ENCODE peak calls at places on chromosomes 6 and 20, in ten cellular contexts. Q is cardiac muscle cell, D is K562, Z is MM.1S, X is SK-N-SH, C is SJSA1, E is colonic mucosa, P is ovary, Y is neuronal stem cell, M is body of pancreas. F is an unnamed sample.

GRCh38 chr20:37596890-37597539 is 69.3 kb upstream of the BLCAP start:
- DNase-seq in E (no peak), Q (no peak), C (no peak), D (no peak), M (no peak), P (no peak), X (no peak), Z (no peak), Y (no peak), F (no peak)

GRCh38 chr6:129590408-129591022 is 119.5 kb downstream of the ARHGAP18 start:
- DNase-seq in X (no peak), C (peak; percentile 94), P (no peak), Z (no peak), Q (peak; percentile 33), E (no peak), D (no peak), Y (no peak), M (no peak), F (no peak)

GRCh38 chr6:148035763-148036390 is 306.8 kb upstream of the SASH1 start:
- DNase-seq in Y (no peak), D (no peak), C (no peak), P (no peak), X (no peak), M (no peak), Q (no peak), E (no peak), Z (no peak), F (no peak)

GRCh38 chr20:45964024-45964423 is 8.0 kb downstream of the ZNF335 start:
- DNase-seq in E (no peak), P (no peak), X (no peak), Q (no peak), M (no peak), Z (no peak), Y (no peak), C (no peak), D (no peak), F (no peak)

GRCh38 chr6:3751019-3751729 is at the start of gene PXDC1:
- DNase-seq in D (no peak), P (peak; percentile 63), E (no peak), Y (peak; percentile 31), Z (no peak), C (peak; percentile 22), Q (peak; percentile 29), X (no peak), M (no peak), F (peak; percentile 32)

GRCh38 chr6:128806274-128806673 is 76.7 kb upstream of the LAMA2 start:
- DNase-seq in E (no peak), C (no peak), Y (no peak), P (no peak), D (no peak), X (no peak), Z (no peak), Q (peak; percentile 66), M (no peak), F (no peak)

GRCh38 chr6:39426057-39426592 is 103.6 kb upstream of the KCNK16 start:
- DNase-seq in Y (no peak), Q (peak; percentile 91), P (no peak), M (no peak), D (no peak), Z (no peak), C (peak; percentile 91), X (no peak), E (no peak), F (no peak)

GRCh38 chr6:53189554-53189953 is 40.9 kb upstream of the GCM1 start:
- DNase-seq in M (no peak), Y (no peak), D (no peak), Z (no peak), X (no peak), C (no peak), P (no peak), E (no peak), Q (peak; percentile 11), F (no peak)

GRCh38 chr6:128482642-128483041 is 37.8 kb downstream of the PTPRK start:
- DNase-seq in Y (no peak), Q (no peak), P (no peak), Z (no peak), C (no peak), E (no peak), X (no peak), D (no peak), M (no peak), F (no peak)

GRCh38 chr6:123562677-123563076 is 74.1 kb downstream of the TRDN start:
- DNase-seq in X (no peak), E (no peak), P (no peak), Z (no peak), Q (no peak), M (no peak), C (no peak), Y (no peak), D (no peak), F (no peak)

GRCh38 chr6:34341481-34341971 is 50.9 kb downstream of the NUDT3 start:
- DNase-seq in P (no peak), D (no peak), C (no peak), Q (peak; percentile 42), X (no peak), E (no peak), M (no peak), Z (no peak), Y (no peak), F (no peak)

GRCh38 chr6:100112855-100113508 is 119.0 kb upstream of the MCHR2 start:
- DNase-seq in Z (no peak), M (no peak), Q (no peak), C (no peak), Y (no peak), E (no peak), P (no peak), X (no peak), D (no peak), F (no peak)

GRCh38 chr6:38184041-38184779 is 364.7 kb downstream of the ZFAND3 start:
- DNase-seq in Y (no peak), P (no peak), D (no peak), C (no peak), M (no peak), Z (no peak), Q (no peak), X (no peak), E (no peak), F (no peak)

GRCh38 chr20:55174172-55174571 is 698.8 kb downstream of the DOK5 start:
- DNase-seq in X (no peak), M (no peak), D (no peak), Q (no peak), Y (no peak), E (no peak), C (no peak), Z (no peak), P (no peak), F (no peak)

GRCh38 chr6:157789861-157790260 is 33.2 kb upstream of the SNX9 start:
- DNase-seq in X (no peak), D (peak; percentile 88), Y (no peak), Z (no peak), Q (no peak), P (no peak), E (no peak), C (no peak), M (no peak), F (no peak)

GRCh38 chr6:125829433-125829832 is 38.7 kb downstream of the NCOA7 start:
- DNase-seq in D (no peak), Y (no peak), M (no peak), P (no peak), X (no peak), Q (no peak), C (no peak), Z (no peak), E (no peak), F (peak; percentile 55)

GRCh38 chr6:125834347-125834746 is 43.6 kb downstream of the NCOA7 start:
- DNase-seq in C (no peak), Y (no peak), Z (no peak), X (no peak), P (no peak), M (no peak), E (no peak), Q (peak; percentile 32), D (no peak), F (peak; percentile 50)

GRCh38 chr6:125832396-125832795 is 41.6 kb downstream of the NCOA7 start:
- DNase-seq in M (no peak), Y (no peak), Q (no peak), Z (no peak), P (no peak), C (no peak), D (no peak), X (no peak), E (no peak), F (no peak)

GRCh38 chr6:125828476-125829039 is 37.8 kb downstream of the NCOA7 start:
- DNase-seq in E (no peak), C (no peak), P (no peak), Q (no peak), X (no peak), Y (no peak), D (no peak), Z (no peak), M (no peak), F (no peak)

DNA sequence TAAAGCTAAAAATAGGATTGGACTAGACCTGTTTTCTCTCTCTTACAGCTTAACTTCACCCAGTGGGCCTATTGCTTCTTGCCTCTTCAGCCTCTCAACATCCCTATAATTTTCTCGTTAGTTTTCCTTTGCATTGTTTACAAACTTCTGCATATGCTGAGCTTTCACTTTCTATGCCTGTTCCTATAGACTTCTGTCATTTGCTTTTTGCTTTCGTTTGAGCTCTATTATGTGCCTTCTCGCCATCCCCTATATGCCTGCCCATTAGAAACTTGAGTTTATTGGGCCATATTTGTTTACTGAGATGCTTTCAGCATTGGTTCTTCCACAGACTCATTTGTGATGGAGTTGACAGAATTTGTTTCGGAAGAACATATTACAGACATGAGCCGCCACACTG is 40.9 kb downstream of the NCOA7 start:
- DNase-seq in M (no peak), P (no peak), D (no peak), C (no peak), Q (no peak), Z (no peak), E (no peak), Y (no peak), X (no peak), F (no peak)
- H3K4me3 ChIP-seq in M (no peak overlapping the region), P (no peak overlapping the region), D (no peak overlapping the region), C (no peak overlapping the region), Q (no peak overlapping the region), Z (no peak overlapping the region), E (no peak overlapping the region), Y (no peak overlapping the region), X (no peak overlapping the region), F (no peak overlapping the region)

GRCh38 chr6:44667668-44668390 is 280.3 kb downstream of the CDC5L start:
- DNase-seq in Q (peak; percentile 39), M (peak; percentile 50), Y (no peak), P (no peak), C (peak; percentile 87), Z (no peak), D (peak; percentile 60), E (no peak), X (no peak), F (peak; percentile 12)
- H3K4me1 ChIP-seq in Q (peaks cover 3% of the 10 kb centered on the region), M (no peaks in the 10 kb centered on the region), Y (peaks cover 43% of the 10 kb centered on the region), P (peaks cover 5% of the 10 kb centered on the region), C (peaks cover 88% of the 10 kb centered on the region), Z (peaks cover under 1% of the 10 kb centered on the region), D (no peaks in the 10 kb centered on the region), E (no peaks in the 10 kb centered on the region), X (peaks cover 34% of the 10 kb centered on the region), F (no peaks in the 10 kb centered on the region)

GRCh38 chr20:9185511-9185910 is 116.6 kb downstream of the PLCB4 start:
- DNase-seq in Y (no peak), E (no peak), C (peak; percentile 24), P (no peak), Q (no peak), Z (no peak), D (no peak), M (no peak), X (no peak), F (no peak)
- H3K4me3 ChIP-seq in Y (no peak overlapping the region), E (no peak overlapping the region), C (no peak overlapping the region), P (no peak overlapping the region), Q (no peak overlapping the region), Z (no peak overlapping the region), D (no peak overlapping the region), M (no peak overlapping the region), X (no peak overlapping the region), F (no peak overlapping the region)

GRCh38 chr20:62723768-62724420 is 15.3 kb downstream of the NTSR1 start:
- DNase-seq in Z (no peak), Y (no peak), C (no peak), M (no peak), P (no peak), X (no peak), Q (no peak), D (no peak), E (no peak), F (no peak)
- H3K4me1 ChIP-seq in Z (peaks cover 7% of the 10 kb centered on the region), Y (no peaks in the 10 kb centered on the region), C (no peaks in the 10 kb centered on the region), M (peaks cover 9% of the 10 kb centered on the region), P (no peaks in the 10 kb centered on the region), X (no peaks in the 10 kb centered on the region), Q (no peaks in the 10 kb centered on the region), D (peaks cover 4% of the 10 kb centered on the region), E (no peaks in the 10 kb centered on the region), F (peaks cover 12% of the 10 kb centered on the region)

F was measured in CD4-positive, alpha-beta memory T cell.